ENCODE peak calls at places on chromosomes 12 and 14, in four cellular contexts. E is breast epithelium, R is GM12878, M is Panc1. S is an unnamed sample.
A peak's percentile ranks its signal among the peaks of the same experiment; 100 is the strongest.

GRCh38 chr12:67377541-67377940 is 108.4 kb downstream of the CAND1 start:
- DNase-seq in E (no peak), R (no peak), M (no peak), S (no peak)

GRCh38 chr12:120467439-120467838 is 2.1 kb downstream of the SRSF9 start:
- DNase-seq in E (no peak), R (no peak), M (no peak), S (no peak)

GRCh38 chr12:4392223-4392742 is 12.8 kb upstream of the FGF23 start:
- DNase-seq in E (no peak), R (no peak), M (no peak), S (no peak)

GRCh38 chr14:21614245-21614644 is 20.5 kb downstream of the OR10G2 start:
- DNase-seq in E (no peak), R (no peak), M (no peak), S (no peak)

GRCh38 chr12:103571286-103571685 is 15.8 kb upstream of the STAB2 start:
- DNase-seq in E (no peak), R (no peak), M (no peak), S (no peak)

GRCh38 chr12:123621619-123622530 is 11.6 kb downstream of the EIF2B1 start:
- DNase-seq in E (no peak), R (no peak), M (no peak), S (no peak)

GRCh38 chr14:90696728-90697127 is 119.5 kb downstream of the TTC7B start:
- DNase-seq in E (no peak), R (no peak), M (no peak), S (no peak)

GRCh38 chr14:23153891-23154796 is 29.3 kb downstream of the SLC7A8 start:
- DNase-seq in E (peak; percentile 91), R (no peak), M (no peak), S (peak; percentile 75)

GRCh38 chr14:59190372-59190771 is 1.9 kb downstream of the DAAM1 start:
- DNase-seq in E (no peak), R (no peak), M (no peak), S (peak; percentile 14)

GRCh38 chr14:52467515-52468266 is 84.6 kb downstream of the TXNDC16 start:
- DNase-seq in E (no peak), R (no peak), M (no peak), S (no peak)

GRCh38 chr14:52461721-52462120 is 90.6 kb downstream of the TXNDC16 start:
- DNase-seq in E (no peak), R (no peak), M (no peak), S (no peak)

GRCh38 chr14:52458721-52459085 is 93.6 kb downstream of the TXNDC16 start:
- DNase-seq in E (no peak), R (no peak), M (no peak), S (no peak)

GRCh38 chr14:52463375-52463774 is 88.9 kb downstream of the TXNDC16 start:
- DNase-seq in E (no peak), R (no peak), M (no peak), S (no peak)

GRCh38 chr14:52464175-52464574 is 88.1 kb downstream of the TXNDC16 start:
- DNase-seq in E (no peak), R (no peak), M (no peak), S (no peak)
- TF ChIP-seq POLR2AphosphoS5 in E (no peak), R (no peak), M (no peak), S (no peak)

DNA sequence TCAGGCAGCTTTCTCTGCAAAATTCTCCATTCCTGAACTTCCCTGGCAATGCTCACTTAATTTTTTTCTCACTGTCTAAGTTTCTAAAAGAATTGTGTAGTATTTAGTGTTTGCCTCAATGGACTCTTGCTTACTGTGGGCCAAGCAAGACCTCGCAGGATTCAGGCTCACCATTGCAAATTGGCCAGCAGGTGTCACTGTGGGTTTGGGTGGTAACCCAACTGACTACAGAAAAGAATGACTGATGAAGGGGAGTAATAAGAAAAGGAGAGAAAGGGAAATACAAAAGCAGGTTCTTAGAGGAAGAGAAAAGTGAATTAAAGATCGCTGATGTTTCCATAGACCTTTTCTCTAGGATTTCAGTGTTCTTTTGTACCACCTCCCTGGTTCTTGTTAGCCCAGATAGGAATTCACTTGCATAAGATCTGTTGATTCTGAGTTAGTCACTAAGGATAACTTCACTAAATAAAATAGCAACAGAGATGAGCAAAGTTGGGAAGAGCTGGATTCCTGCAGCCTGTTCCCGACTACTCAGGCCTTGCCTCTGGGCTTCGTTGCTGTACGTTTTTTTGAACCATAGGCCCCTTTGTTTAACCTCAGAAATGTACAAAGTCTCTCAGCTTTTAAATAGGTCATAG is 386.5 kb upstream of the DDHD1 start:
- DNase-seq in E (peak; percentile 64), R (peak; percentile 41), M (peak; percentile 53), S (peak; percentile 55)
- TF ChIP-seq POLR2AphosphoS5 in E (no peak), R (no peak), M (no peak), S (no peak)

GRCh38 chr12:54017845-54018607 is 9.2 kb downstream of the HOXC8 start:
- DNase-seq in E (peak; percentile 79), R (peak; percentile 79), M (peak; percentile 89), S (no peak)

GRCh38 chr12:54017027-54017788 is 8.4 kb downstream of the HOXC8 start:
- DNase-seq in E (no peak), R (no peak), M (no peak), S (no peak)

GRCh38 chr12:54015210-54015931 is 6.6 kb downstream of the HOXC8 start:
- DNase-seq in E (no peak), R (no peak), M (no peak), S (no peak)

GRCh38 chr12:54016051-54016450 is 7.3 kb downstream of the HOXC8 start:
- DNase-seq in E (no peak), R (no peak), M (no peak), S (no peak)

GRCh38 chr12:54016478-54016964 is 7.7 kb downstream of the HOXC8 start:
- DNase-seq in E (no peak), R (no peak), M (no peak), S (no peak)
- TF ChIP-seq POLR2AphosphoS5 in E (no peak), R (no peak), M (peak; percentile 81), S (no peak)

GRCh38 chr14:99681832-99682148 is 2.3 kb upstream of the CYP46A1 start:
- DNase-seq in E (no peak), R (no peak), M (no peak), S (no peak)

GRCh38 chr14:99683619-99684355 is at the start of gene CYP46A1:
- DNase-seq in E (peak; percentile 100), R (peak; percentile 89), M (peak; percentile 84), S (peak; percentile 97)

GRCh38 chr14:99681101-99681831 is 2.8 kb upstream of the CYP46A1 start:
- DNase-seq in E (no peak), R (no peak), M (no peak), S (no peak)

GRCh38 chr14:99684356-99684952 is 356 bp downstream of the CYP46A1 start:
- DNase-seq in E (no peak), R (no peak), M (no peak), S (no peak)

GRCh38 chr14:99682809-99683618 is 1.1 kb upstream of the CYP46A1 start:
- DNase-seq in E (peak; percentile 74), R (no peak), M (no peak), S (peak; percentile 28)
- TF ChIP-seq POLR2AphosphoS5 in E (no peak), R (no peak), M (no peak), S (no peak)

GRCh38 chr12:28568709-28569108 is 378.5 kb downstream of the CCDC91 start:
- DNase-seq in E (no peak), R (no peak), M (no peak), S (no peak)
- TF ChIP-seq POLR2AphosphoS5 in E (no peak), R (no peak), M (no peak), S (no peak)

GRCh38 chr12:116366456-116366776 is 88.9 kb upstream of the MED13L start:
- DNase-seq in E (peak; percentile 68), R (no peak), M (no peak), S (no peak)
- TF ChIP-seq POLR2AphosphoS5 in E (no peak), R (no peak), M (no peak), S (no peak)

DNA sequence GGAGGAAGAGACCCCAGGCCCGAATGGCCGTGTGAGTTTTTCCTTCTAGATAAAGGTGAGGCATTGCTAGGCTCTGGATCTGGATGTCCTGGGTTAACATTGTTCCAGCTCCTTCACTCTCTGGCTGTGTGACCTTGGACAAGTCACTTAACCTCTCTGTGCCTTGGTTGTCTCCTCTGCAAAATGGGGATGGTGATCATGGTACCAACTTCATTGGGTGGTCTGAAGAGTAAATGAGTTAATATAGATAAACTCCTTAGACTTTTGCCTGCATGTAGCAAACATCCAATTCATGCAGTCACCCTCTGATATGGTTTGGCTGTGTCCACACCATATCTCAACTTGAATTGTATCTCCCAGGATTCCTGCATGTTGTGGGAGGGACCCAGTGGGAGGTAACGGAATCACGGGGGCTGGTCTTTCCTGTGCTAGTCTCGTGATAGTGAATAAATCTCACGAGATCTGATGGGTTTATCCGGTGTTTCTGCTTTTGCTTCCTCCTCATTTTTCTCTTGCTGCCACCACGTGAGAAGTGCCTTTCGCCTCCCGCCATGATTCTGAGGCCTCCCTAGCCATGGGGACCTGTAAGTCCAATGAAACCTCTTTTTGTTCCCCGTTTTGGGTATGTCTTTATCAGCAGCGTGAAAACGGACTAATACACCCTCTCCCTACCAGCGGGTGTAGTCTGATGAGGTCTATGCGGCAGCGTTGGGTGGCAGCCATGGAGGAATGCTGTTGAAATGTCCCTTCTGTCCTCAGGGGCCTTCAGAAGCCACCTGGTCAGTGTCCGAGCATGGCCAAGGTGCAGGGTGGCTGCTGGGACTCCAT is 256.1 kb downstream of the GLT1D1 start:
- DNase-seq in E (no peak), R (no peak), M (no peak), S (no peak)
- TF ChIP-seq POLR2AphosphoS5 in E (no peak), R (no peak), M (no peak), S (no peak)

S was measured in HL-60.